ENCODE peak calls at places on chromosomes 13 and 19, in eight cellular contexts. K, A, C, B, S, L, D and Y are unnamed samples.

GRCh38 chr13:50845211-50845610 is 1.7 kb upstream of the DLEU7 start:
- DNase-seq in L (no peak), C (no peak), B (no peak), K (no peak), D (no peak), S (no peak), A (no peak), Y (no peak)

GRCh38 chr13:19332380-19332779 is 150.8 kb upstream of the TUBA3C start:
- DNase-seq in C (no peak), L (no peak), B (no peak), S (no peak), K (no peak), D (no peak), A (no peak), Y (no peak)

GRCh38 chr13:40910324-40911050 is 108.6 kb downstream of the ELF1 start:
- DNase-seq in S (no peak), A (no peak), B (no peak), K (peak; percentile 55), D (no peak), L (no peak), C (no peak), Y (no peak)

GRCh38 chr19:13906525-13906904 is 514 bp downstream of the CC2D1A start:
- DNase-seq in C (peak; percentile 70), D (peak; percentile 83), A (no peak), K (no peak), S (no peak), L (no peak), B (no peak), Y (peak; percentile 82)

GRCh38 chr19:17522988-17523872 is 11.8 kb downstream of the PGLS start:
- DNase-seq in A (no peak), B (peak; percentile 59), D (no peak), C (peak; percentile 23), S (no peak), K (no peak), L (no peak), Y (peak; percentile 73)

GRCh38 chr19:48456864-48457263 is 1.5 kb downstream of the KCNJ14 start:
- DNase-seq in A (no peak), S (no peak), D (no peak), L (no peak), B (no peak), K (no peak), C (no peak), Y (no peak)

GRCh38 chr19:41219924-41220567 is 1.0 kb downstream of the AXL start:
- DNase-seq in S (no peak), B (peak; percentile 43), D (no peak), A (no peak), C (no peak), K (peak; percentile 67), L (no peak), Y (peak; percentile 25)

GRCh38 chr19:17830567-17831418 is 9.5 kb upstream of the INSL3 start:
- DNase-seq in B (peak; percentile 42), K (peak; percentile 67), S (no peak), A (peak; percentile 89), L (peak; percentile 74), C (peak; percentile 85), D (peak; percentile 90), Y (peak; percentile 82)

DNA sequence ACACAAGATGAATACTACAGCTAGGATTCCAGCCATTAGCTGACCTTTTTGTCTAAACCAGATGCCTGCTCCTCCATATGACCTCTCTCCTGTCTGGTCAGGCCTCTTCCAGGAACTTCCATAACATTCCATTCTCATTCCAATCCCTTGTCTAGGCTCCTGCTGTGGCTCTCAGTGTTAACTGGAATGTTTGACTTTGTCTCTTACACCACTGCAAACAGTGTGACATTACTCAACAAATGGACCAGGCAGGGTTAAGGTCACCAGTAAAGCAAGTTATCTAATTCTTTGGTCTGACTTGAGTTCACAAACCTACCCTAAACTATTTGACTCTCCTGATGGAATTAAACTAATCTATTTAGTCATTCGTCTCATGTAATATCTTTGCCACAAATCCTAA is 2.1 kb upstream of the GPC6 start:
- DNase-seq in B (no peak), A (no peak), C (no peak), K (peak; percentile 39), L (no peak), S (no peak), D (no peak), Y (no peak)
- H3K27ac ChIP-seq in B (no peak overlapping the region), A (peak overlapping the region; percentile 85), C (no peak overlapping the region), K (no peak overlapping the region), L (no peak overlapping the region), S (no peak overlapping the region), D (no peak overlapping the region), Y (no peak overlapping the region)

GRCh38 chr13:106100261-106100919 is 435.1 kb downstream of the EFNB2 start:
- DNase-seq in A (peak; percentile 48), D (peak; percentile 72), S (no peak), L (no peak), B (no peak), C (no peak), K (no peak), Y (peak; percentile 85)

GRCh38 chr13:106098778-106099177 is 436.7 kb downstream of the EFNB2 start:
- DNase-seq in B (no peak), S (no peak), D (no peak), L (no peak), C (no peak), A (no peak), K (no peak), Y (no peak)

GRCh38 chr13:106102776-106103175 is 432.7 kb downstream of the EFNB2 start:
- DNase-seq in L (no peak), C (no peak), D (no peak), S (no peak), A (no peak), B (no peak), K (no peak), Y (no peak)

GRCh38 chr13:106101201-106101600 is 434.3 kb downstream of the EFNB2 start:
- DNase-seq in D (no peak), S (no peak), L (no peak), K (no peak), A (no peak), B (no peak), C (no peak), Y (no peak)

DNA sequence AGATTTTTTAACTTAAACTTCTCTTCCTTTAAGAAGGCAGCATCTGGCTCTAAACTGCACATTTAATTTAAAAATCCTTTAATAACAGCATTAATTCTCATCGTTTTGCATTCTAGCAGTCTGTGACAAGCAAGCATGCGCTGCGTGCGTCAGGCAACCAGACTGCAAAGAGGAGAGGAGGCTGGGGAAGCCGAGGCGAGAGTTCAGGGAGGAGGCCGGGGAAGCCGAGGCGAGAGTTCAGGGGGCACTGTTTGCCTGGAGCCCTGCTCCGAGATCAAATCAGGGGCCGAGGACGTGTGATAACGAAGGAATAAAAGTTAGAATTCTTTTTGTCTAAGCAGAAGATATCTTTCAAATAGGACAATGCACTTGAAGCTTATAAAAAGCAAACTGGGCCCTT is 435.7 kb downstream of the EFNB2 start:
- DNase-seq in A (no peak), C (no peak), S (no peak), K (no peak), L (no peak), B (no peak), D (peak; percentile 76), Y (peak; percentile 39)
- TF ChIP-seq POLR2A in A (no peak), C (no peak), S (no peak), K (no peak), L (no peak), B (no peak), D (no peak), Y (no peak)

DNA sequence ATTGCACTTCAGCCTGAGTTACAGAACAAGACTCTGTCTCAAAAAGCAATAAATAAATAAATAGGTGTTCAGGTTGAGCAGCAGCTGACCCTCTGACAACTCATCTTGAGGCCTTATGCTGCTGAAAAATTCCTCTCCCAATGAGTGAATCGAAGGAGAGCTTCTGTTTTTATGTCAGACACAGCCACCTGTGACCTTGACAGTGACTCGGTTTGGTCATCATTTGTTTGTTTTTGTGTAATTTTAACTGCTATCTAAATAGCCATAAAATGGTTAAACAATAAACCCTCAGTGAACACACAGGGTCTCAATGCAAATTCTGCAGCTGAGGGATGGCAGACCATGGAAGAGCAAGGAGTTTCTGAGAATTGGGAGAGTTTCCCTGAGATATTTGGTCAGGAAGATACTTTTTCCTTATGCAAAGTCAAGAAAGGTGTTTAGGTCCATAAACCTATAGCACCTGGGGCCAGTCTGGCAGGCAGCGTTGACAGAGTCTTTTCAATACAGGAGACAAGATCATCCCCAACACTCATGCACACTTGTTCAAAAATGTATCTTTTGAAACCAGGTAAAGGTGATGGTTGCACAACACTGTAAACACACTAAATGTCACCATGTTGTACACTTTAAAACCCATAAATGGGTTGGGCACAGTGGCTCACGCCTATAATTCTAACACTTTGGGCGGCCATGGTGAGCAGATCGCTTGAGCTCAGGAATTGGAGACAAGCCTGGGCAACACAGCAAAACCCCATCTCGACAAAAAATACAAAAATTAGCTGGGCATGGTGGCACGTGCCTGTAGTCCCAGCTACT is 16.6 kb upstream of the SLC25A30 start:
- DNase-seq in S (no peak), A (no peak), D (no peak), C (no peak), K (no peak), B (no peak), L (no peak), Y (peak; percentile 35)
- H3K27ac ChIP-seq in S (no peak overlapping the region), A (no peak overlapping the region), D (no peak overlapping the region), C (no peak overlapping the region), K (no peak overlapping the region), B (no peak overlapping the region), L (no peak overlapping the region), Y (peak overlapping the region; percentile 71)

GRCh38 chr19:53864308-53864836 is 3.3 kb upstream of the MYADM start:
- DNase-seq in C (peak; percentile 62), K (no peak), A (peak; percentile 79), B (no peak), S (no peak), L (no peak), D (no peak), Y (peak; percentile 55)

GRCh38 chr19:53867225-53868090 is at the start of gene MYADM:
- DNase-seq in K (peak; percentile 97), C (peak; percentile 100), L (peak; percentile 100), D (peak; percentile 98), B (peak; percentile 96), A (peak; percentile 99), S (peak; percentile 99), Y (peak; percentile 100)

GRCh38 chr19:53865523-53865917 is 2.2 kb upstream of the MYADM start:
- DNase-seq in C (no peak), S (no peak), A (peak; percentile 43), B (no peak), L (no peak), K (no peak), D (no peak), Y (no peak)

GRCh38 chr19:53868091-53868891 is 608 bp downstream of the MYADM start:
- DNase-seq in B (peak; percentile 34), S (peak; percentile 76), L (peak; percentile 90), D (peak; percentile 72), A (peak; percentile 91), C (peak; percentile 54), K (peak; percentile 42), Y (peak; percentile 69)

DNA sequence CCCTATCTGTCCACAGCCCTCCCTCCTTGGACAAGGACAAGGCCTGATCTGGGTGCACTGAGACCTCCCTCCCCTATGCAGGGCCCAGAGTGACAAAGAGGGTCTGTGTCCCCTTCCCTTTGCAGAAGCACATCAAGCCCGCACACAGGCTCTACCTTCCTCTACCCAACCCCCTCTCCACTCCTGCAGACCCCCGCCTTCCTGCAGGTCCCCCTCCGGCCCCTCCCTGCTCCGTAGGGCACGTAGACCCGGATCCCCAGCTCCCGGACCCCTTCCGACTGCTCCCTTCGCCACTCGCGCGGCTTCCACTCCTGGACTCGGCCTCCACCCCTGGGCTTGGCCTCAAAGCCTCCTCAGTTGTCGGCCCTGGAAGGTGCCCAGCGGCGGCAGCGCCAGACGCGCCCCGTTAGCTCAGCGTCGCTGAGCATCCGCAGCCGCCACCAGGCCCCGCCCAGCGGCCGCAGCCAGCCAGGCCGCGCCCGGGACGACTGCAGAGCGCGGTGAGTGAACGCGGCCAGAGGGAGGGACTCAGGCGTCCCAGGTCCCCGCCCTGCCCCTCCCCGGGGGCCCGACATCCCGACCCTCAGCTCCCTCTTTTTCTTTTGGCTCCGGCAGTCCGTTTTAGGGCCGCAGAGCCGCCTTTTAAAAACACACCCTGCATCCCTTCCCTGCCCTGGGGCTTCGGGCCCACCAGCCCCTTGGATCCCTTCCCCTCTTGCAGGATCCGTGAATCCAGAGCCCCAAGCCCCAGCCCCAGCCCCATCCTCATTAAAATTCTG is 1.6 kb upstream of the MYADM start:
- DNase-seq in B (peak; percentile 49), A (peak; percentile 78), K (peak; percentile 39), S (no peak), L (peak; percentile 94), C (peak; percentile 54), D (peak; percentile 84), Y (peak; percentile 81)
- TF ChIP-seq POLR2A in B (no peak), A (peak; percentile 79), K (peak; percentile 58), S (no peak), L (no peak), C (no peak), D (peak; percentile 28), Y (peak; percentile 53)